ENCODE peak calls at places on chromosomes 11 and 22, in seven cellular contexts. J is neuronal stem cell, E is H1, R is trophoblast cell, G is H9, A is mesenchymal stem cell, T is mesendoderm. S is an unnamed sample.

GRCh38 chr11:9616042-9616640 is 42.7 kb downstream of the WEE1 start:
- DNase-seq in G (no peak), J (no peak), T (no peak), E (no peak), A (peak), R (no peak), S (peak)

GRCh38 chr22:38873469-38874411 is 1.7 kb upstream of the CBX6 start:
- DNase-seq in J (no peak), E (no peak), A (no peak), G (no peak), R (peak), T (peak), S (no peak)

GRCh38 chr11:72208281-72208680 is 8.3 kb upstream of the FOLR2 start:
- DNase-seq in E (no peak), T (no peak), G (no peak), J (no peak), A (no peak), R (no peak), S (no peak)

GRCh38 chr11:101445761-101446160 is 138.0 kb downstream of the TRPC6 start:
- DNase-seq in G (no peak), E (no peak), J (no peak), A (no peak), R (no peak), T (no peak), S (no peak)

GRCh38 chr22:43168416-43169309 is 17.3 kb downstream of the TSPO start:
- DNase-seq in A (peak), J (no peak), R (peak), G (no peak), T (peak), E (no peak), S (peak)

GRCh38 chr11:45665206-45665932 is at the start of gene CHST1:
- DNase-seq in R (peak), E (no peak), A (peak), J (no peak), T (no peak), G (peak), S (no peak)

GRCh38 chr11:78379039-78379670 is 38.5 kb downstream of the GAB2 start:
- DNase-seq in E (no peak), A (no peak), G (no peak), J (no peak), R (peak), T (peak), S (peak)

GRCh38 chr22:38423512-38424503 is 31.2 kb downstream of the KCNJ4 start:
- DNase-seq in T (no peak), J (no peak), R (no peak), G (peak), E (no peak), A (no peak), S (no peak)

GRCh38 chr11:1946812-1947480 is at the start of gene MRPL23:
- DNase-seq in E (no peak), G (no peak), T (no peak), J (no peak), R (no peak), A (no peak), S (no peak)

GRCh38 chr22:32695451-32695891 is 106.0 kb upstream of the TIMP3 start:
- DNase-seq in T (peak), A (peak), R (peak), G (no peak), E (no peak), J (no peak), S (peak)

GRCh38 chr22:35411112-35411511 is 11.2 kb downstream of the MCM5 start:
- DNase-seq in R (peak), E (no peak), T (peak), J (no peak), A (no peak), G (no peak), S (no peak)

GRCh38 chr22:50190182-50190951 is 4.7 kb downstream of the TRABD start:
- DNase-seq in E (peak), J (no peak), A (peak), G (peak), T (peak), R (peak), S (no peak)

GRCh38 chr11:65826972-65827773 is 6.6 kb upstream of the SNX32 start:
- DNase-seq in A (no peak), R (no peak), J (no peak), E (no peak), G (no peak), T (no peak), S (no peak)

GRCh38 chr11:61158691-61159381 is 2.4 kb downstream of the VPS37C start:
- DNase-seq in R (peak), A (peak), G (no peak), E (no peak), J (no peak), T (peak), S (peak)

GRCh38 chr11:114273890-114274635 is 22.1 kb upstream of the NNMT start:
- DNase-seq in A (no peak), E (no peak), T (no peak), G (no peak), J (no peak), R (no peak), S (no peak)

GRCh38 chr22:42078469-42079318 is 806 bp upstream of the SMDT1 start:
- DNase-seq in A (no peak), E (no peak), T (no peak), J (no peak), R (no peak), G (peak), S (no peak)

GRCh38 chr11:18987454-18988231 is 48.4 kb upstream of the MRGPRX1 start:
- DNase-seq in J (no peak), T (no peak), G (no peak), R (peak), A (no peak), E (no peak), S (peak)

GRCh38 chr11:33778682-33779081 is 4.4 kb upstream of the FBXO3 start:
- DNase-seq in R (no peak), J (no peak), T (peak), G (no peak), E (no peak), A (peak), S (peak)

GRCh38 chr22:17891427-17892167 is 117.3 kb upstream of the BID start:
- DNase-seq in T (peak), G (peak), A (no peak), R (no peak), J (no peak), E (no peak), S (no peak)

GRCh38 chr11:94638902-94639373 is 71.8 kb downstream of the PIWIL4 start:
- DNase-seq in G (no peak), A (peak), T (no peak), E (no peak), R (no peak), J (no peak), S (peak)

GRCh38 chr11:118310781-118311485 is 6.4 kb downstream of the CD3E start:
- DNase-seq in A (no peak), R (no peak), E (no peak), J (no peak), T (no peak), G (no peak), S (no peak)

GRCh38 chr11:78032090-78032489 is 9.0 kb upstream of the KCTD14 start:
- DNase-seq in E (no peak), A (no peak), T (no peak), R (no peak), J (no peak), G (no peak), S (no peak)

GRCh38 chr11:35173011-35173511 is 34.1 kb downstream of the CD44 start:
- DNase-seq in G (no peak), R (peak), E (no peak), A (peak), J (no peak), T (no peak), S (peak)

GRCh38 chr11:124736738-124737137 is 3.0 kb upstream of the NRGN start:
- DNase-seq in G (no peak), T (no peak), E (no peak), J (no peak), R (no peak), A (no peak), S (no peak)

DNA sequence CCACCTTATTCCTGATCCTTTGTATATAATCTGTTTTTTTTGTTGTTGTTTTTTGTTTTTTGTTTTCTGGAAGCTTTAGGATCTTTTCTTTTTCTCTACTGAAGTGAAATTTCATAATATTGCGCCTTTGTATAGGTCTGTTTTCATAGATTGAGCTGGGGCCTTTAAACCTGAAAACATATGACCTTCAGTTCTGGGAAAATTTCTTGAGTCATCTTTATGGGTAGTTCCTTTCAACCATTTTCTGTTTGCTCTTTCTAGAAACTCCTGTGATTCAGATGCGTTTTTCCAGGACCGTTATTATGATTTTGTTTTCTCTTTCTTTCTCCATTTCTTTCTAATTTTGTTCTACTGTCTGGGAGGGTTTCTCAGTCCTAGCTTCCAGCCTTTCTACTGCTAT is 43.7 kb downstream of the BSX start:
- DNase-seq in E (no peak), R (no peak), J (no peak), G (no peak), A (no peak), T (no peak), S (no peak)
- H4K8ac ChIP-seq in E (no peak), R (no peak), J (no peak), G (no peak), A (no peak), T (no peak), S (no peak)

DNA sequence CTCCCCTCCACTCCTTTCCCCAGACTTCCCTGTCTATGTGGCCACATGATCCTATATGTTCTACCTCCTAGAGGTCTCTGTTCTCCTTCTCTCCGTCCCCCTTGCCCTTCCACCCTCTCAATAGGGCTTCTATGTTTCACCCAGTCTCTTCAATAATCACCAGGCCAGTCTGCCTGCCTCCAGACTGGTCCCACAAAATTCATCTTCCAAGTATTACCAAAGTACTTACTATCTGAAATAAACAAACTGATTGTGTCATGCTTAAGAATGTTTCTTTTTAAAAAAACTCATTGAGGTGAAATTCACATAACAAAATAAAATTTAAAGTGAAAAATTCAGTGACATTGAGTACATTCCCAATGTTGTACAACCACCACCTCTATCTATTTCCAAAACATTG is 44.2 kb downstream of the MTNR1B start:
- DNase-seq in E (no peak), G (no peak), A (peak), R (no peak), T (no peak), J (no peak), S (peak)
- H4K8ac ChIP-seq in E (no peak), G (no peak), A (no peak), R (no peak), T (no peak), J (no peak), S (no peak)

DNA sequence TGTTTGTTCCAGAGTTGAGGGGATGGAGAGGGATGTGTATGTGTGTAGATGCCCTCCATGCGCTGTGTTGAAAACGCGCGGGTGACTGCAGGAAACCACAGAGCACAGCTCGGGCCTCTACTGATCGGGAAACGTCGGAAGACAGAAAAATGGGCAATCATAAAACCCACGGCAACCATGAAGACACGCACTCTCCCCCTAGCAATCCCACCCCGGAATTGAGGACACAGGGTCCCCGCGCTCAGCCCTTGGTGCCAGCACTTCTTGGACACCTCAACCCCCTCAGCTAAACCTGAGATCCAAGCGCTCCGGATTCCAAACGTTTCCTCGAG is 235 bp upstream of the UQCC3 start:
- DNase-seq in G (no peak), A (no peak), R (peak), E (peak), T (no peak), J (no peak), S (no peak)
- H4K8ac ChIP-seq in G (no peak), A (peak), R (peak), E (peak), T (no peak), J (no peak), S (peak)

GRCh38 chr11:69656536-69657455 is 15.8 kb downstream of the CCND1 start:
- DNase-seq in E (no peak), J (no peak), G (peak), A (no peak), R (no peak), T (no peak), S (peak)

GRCh38 chr11:69657456-69657910 is 16.5 kb downstream of the CCND1 start:
- DNase-seq in E (no peak), A (no peak), R (no peak), T (no peak), J (no peak), G (no peak), S (no peak)

GRCh38 chr11:69659591-69659990 is 15.6 kb downstream of the LTO1 start:
- DNase-seq in T (no peak), J (no peak), G (no peak), A (no peak), R (no peak), E (no peak), S (no peak)

GRCh38 chr11:69658606-69659450 is 16.3 kb downstream of the LTO1 start:
- DNase-seq in J (no peak), T (no peak), R (no peak), G (peak), E (no peak), A (no peak), S (peak)

GRCh38 chr11:69657911-69658605 is 17.1 kb downstream of the LTO1 start:
- DNase-seq in G (peak), J (peak), T (peak), R (no peak), E (no peak), A (peak), S (peak)
- H4K8ac ChIP-seq in G (no peak), J (peak), T (no peak), R (peak), E (peak), A (peak), S (no peak)

GRCh38 chr22:46439111-46439510 is 98.3 kb downstream of the CELSR1 start:
- DNase-seq in A (no peak), R (no peak), J (no peak), T (no peak), E (no peak), G (no peak), S (no peak)

GRCh38 chr22:46442217-46442853 is 95.1 kb downstream of the CELSR1 start:
- DNase-seq in J (no peak), A (no peak), G (no peak), T (no peak), E (no peak), R (no peak), S (no peak)

GRCh38 chr22:46439576-46440465 is 97.6 kb downstream of the CELSR1 start:
- DNase-seq in T (no peak), A (no peak), E (no peak), J (no peak), R (no peak), G (no peak), S (no peak)

GRCh38 chr22:46436595-46437163 is 100.7 kb downstream of the CELSR1 start:
- DNase-seq in R (no peak), T (no peak), J (no peak), G (no peak), A (no peak), E (no peak), S (peak)

DNA sequence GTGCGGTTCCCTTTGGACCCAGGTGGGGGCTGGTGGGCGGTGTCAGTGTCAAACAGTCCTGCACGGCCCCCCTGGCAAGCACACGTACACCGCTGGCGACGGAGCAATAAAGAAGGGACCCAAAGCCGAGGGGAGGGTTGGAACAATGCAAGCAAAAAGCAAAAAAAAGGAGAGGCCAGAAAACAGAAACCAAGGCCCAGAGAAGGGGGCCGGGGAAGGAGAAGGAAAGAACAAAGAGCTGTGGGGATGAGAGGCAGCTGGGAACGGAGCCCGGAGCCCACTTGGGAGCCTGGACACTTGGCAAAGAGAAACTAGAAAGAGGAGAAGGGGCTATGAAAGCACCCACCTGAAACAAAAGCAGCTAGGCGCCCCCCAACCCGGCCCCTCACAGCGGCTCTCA is 99.4 kb downstream of the CELSR1 start:
- DNase-seq in T (no peak), A (no peak), R (no peak), J (no peak), G (no peak), E (no peak), S (no peak)
- H4K8ac ChIP-seq in T (no peak), A (no peak), R (no peak), J (no peak), G (no peak), E (no peak), S (no peak)

GRCh38 chr22:20616451-20617043 is 109.1 kb downstream of the MED15 start:
- DNase-seq in A (no peak), E (no peak), G (no peak), J (no peak), R (no peak), T (no peak), S (no peak)
- H4K8ac ChIP-seq in A (no peak), E (no peak), G (no peak), J (no peak), R (no peak), T (no peak), S (no peak)

GRCh38 chr11:788953-789940 is 643 bp downstream of the CEND1 start:
- DNase-seq in J (no peak), G (no peak), R (no peak), A (no peak), E (no peak), T (no peak), S (no peak)
- H4K8ac ChIP-seq in J (no peak), G (no peak), R (no peak), A (no peak), E (peak), T (no peak), S (no peak)

GRCh38 chr11:120129570-120129969 is 8.3 kb downstream of the TRIM29 start:
- DNase-seq in A (no peak), J (no peak), E (no peak), R (peak), G (no peak), T (peak), S (no peak)
- H4K8ac ChIP-seq in A (no peak), J (no peak), E (no peak), R (no peak), G (no peak), T (no peak), S (no peak)

DNA sequence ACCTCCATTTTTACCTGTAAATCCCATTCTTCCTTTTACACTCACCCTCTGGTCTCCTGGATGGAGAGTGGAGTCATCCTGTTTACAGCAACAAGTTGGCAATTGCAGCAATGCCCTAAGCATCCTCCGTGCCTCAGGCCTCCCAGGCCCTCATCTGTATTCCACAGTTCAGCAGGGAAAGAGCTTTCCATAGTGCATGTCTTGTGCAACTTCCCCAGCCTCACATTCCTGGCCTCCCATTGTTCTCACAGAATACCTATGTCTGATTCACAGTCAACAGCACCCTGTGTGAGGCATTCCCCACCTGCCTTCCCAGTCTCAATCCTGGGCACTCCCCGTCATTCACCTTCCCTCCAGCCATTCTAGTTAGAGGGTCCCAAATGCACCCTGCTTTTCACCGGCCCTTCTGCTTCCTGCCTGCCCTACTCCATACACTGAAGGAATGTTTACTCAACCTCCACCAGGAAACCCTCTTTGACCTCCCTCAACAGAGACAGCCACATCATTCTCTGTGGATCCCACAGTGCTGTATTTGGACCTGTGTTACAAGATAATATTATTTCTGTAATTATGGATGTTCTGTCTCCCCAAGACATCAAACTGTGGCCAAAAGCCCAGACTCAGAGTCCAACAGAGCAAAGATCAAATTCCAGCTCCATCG is 405.7 kb downstream of the BUD13 start:
- DNase-seq in A (no peak), J (no peak), E (peak), G (peak), R (peak), T (peak), S (no peak)
- H4K8ac ChIP-seq in A (no peak), J (no peak), E (no peak), G (no peak), R (no peak), T (no peak), S (no peak)

S was measured in IMR-90.